ENCODE peak calls at places on chromosomes 3 and 15, in nine cellular contexts. C, Y, A, Z, P, W, U, L and M are unnamed samples.

GRCh38 chr15:25535866-25536265 is 97.0 kb upstream of the UBE3A start:
- DNase-seq in U (no peak), L (no peak), W (no peak), A (no peak), C (no peak), P (no peak), Y (no peak), Z (no peak), M (no peak)

GRCh38 chr3:12155833-12156232 is 2.9 kb downstream of the TIMP4 start:
- DNase-seq in U (peak), L (no peak), P (no peak), A (peak), W (no peak), Z (no peak), Y (no peak), C (no peak), M (no peak)

GRCh38 chr3:64815195-64815627 is 127.4 kb upstream of the ADAMTS9 start:
- DNase-seq in W (no peak), A (peak), U (no peak), P (no peak), L (no peak), C (no peak), Y (no peak), Z (no peak), M (no peak)

GRCh38 chr15:54850101-54850500 is 346.6 kb downstream of the RSL24D1 start:
- DNase-seq in C (no peak), P (no peak), U (no peak), A (no peak), W (no peak), L (no peak), Y (no peak), Z (no peak), M (no peak)

GRCh38 chr3:72907851-72908620 is 20.2 kb downstream of the GXYLT2 start:
- DNase-seq in Y (no peak), A (peak), L (no peak), Z (no peak), P (no peak), C (no peak), U (peak), W (peak), M (no peak)

GRCh38 chr15:73935547-73935946 is 9.3 kb downstream of the LOXL1 start:
- DNase-seq in L (no peak), A (peak), W (peak), C (no peak), Y (peak), Z (no peak), P (no peak), U (no peak), M (no peak)

GRCh38 chr3:65114041-65114440 is 426.2 kb upstream of the ADAMTS9 start:
- DNase-seq in Y (no peak), C (no peak), P (no peak), W (no peak), U (no peak), L (no peak), A (no peak), Z (no peak), M (no peak)

GRCh38 chr3:172231318-172231901 is 192.0 kb downstream of the FNDC3B start:
- DNase-seq in C (no peak), A (no peak), U (no peak), P (no peak), L (no peak), Y (no peak), W (no peak), Z (no peak), M (no peak)

GRCh38 chr3:178385280-178385952 is 150.8 kb upstream of the KCNMB2 start:
- DNase-seq in P (no peak), A (peak), C (no peak), U (peak), W (no peak), Y (peak), Z (peak), L (peak), M (no peak)

GRCh38 chr3:112568642-112569041 is 6.8 kb downstream of the SLC35A5 start:
- DNase-seq in P (no peak), L (no peak), A (peak), C (no peak), Y (no peak), U (no peak), W (no peak), Z (no peak), M (no peak)

GRCh38 chr3:148036331-148036881 is 627.2 kb downstream of the ZIC1 start:
- DNase-seq in U (no peak), Y (no peak), Z (peak), A (no peak), P (no peak), L (no peak), C (no peak), W (no peak), M (no peak)

GRCh38 chr3:181694805-181695660 is 16.7 kb upstream of the SOX2 start:
- DNase-seq in Z (peak), P (no peak), Y (peak), A (no peak), U (no peak), W (peak), C (no peak), L (peak), M (peak)

GRCh38 chr15:33559207-33559890 is 248.6 kb downstream of the RYR3 start:
- DNase-seq in C (no peak), A (no peak), U (no peak), L (peak), Y (no peak), Z (peak), P (no peak), W (no peak), M (no peak)

GRCh38 chr15:82647045-82647834 is at the start of gene CPEB1:
- DNase-seq in Y (peak), L (peak), C (no peak), Z (peak), P (peak), W (peak), U (no peak), A (peak), M (peak)

GRCh38 chr3:183816681-183817080 is 8.7 kb downstream of the MAP6D1 start:
- DNase-seq in Y (no peak), P (no peak), L (no peak), W (no peak), Z (no peak), U (no peak), A (no peak), C (no peak), M (no peak)

GRCh38 chr3:196969001-196969659 is 497 bp upstream of the PIGZ start:
- DNase-seq in Z (no peak), C (no peak), L (peak), P (no peak), W (peak), U (no peak), Y (peak), A (peak), M (no peak)

GRCh38 chr3:55662683-55663082 is 175.6 kb upstream of the WNT5A start:
- DNase-seq in W (no peak), C (no peak), P (no peak), L (no peak), Z (no peak), A (peak), U (no peak), Y (no peak), M (no peak)

GRCh38 chr3:61532739-61533500 is 28.5 kb upstream of the PTPRG start:
- DNase-seq in Y (no peak), Z (peak), W (no peak), P (no peak), L (no peak), U (no peak), C (no peak), A (no peak), M (no peak)

GRCh38 chr3:116000315-116000714 is 377.0 kb downstream of the GAP43 start:
- DNase-seq in P (no peak), A (peak), Y (no peak), L (no peak), U (peak), C (no peak), Z (peak), W (no peak), M (no peak)

GRCh38 chr3:188286087-188286513 is 132.1 kb downstream of the LPP start:
- DNase-seq in C (no peak), P (no peak), W (peak), A (peak), Y (no peak), Z (no peak), U (no peak), L (no peak), M (no peak)

GRCh38 chr3:134922866-134923265 is 127.8 kb downstream of the EPHB1 start:
- DNase-seq in C (no peak), P (no peak), A (no peak), W (no peak), Y (no peak), Z (no peak), U (no peak), L (no peak), M (no peak)

GRCh38 chr15:36361351-36361870 is 218.0 kb upstream of the CDIN1 start:
- DNase-seq in Y (no peak), W (no peak), U (no peak), L (no peak), C (no peak), Z (peak), P (no peak), A (no peak), M (no peak)

GRCh38 chr15:36356978-36357582 is 222.3 kb upstream of the CDIN1 start:
- DNase-seq in U (no peak), P (no peak), Z (no peak), C (no peak), A (no peak), Y (no peak), W (no peak), L (no peak), M (no peak)

GRCh38 chr15:36359286-36359685 is 220.1 kb upstream of the CDIN1 start:
- DNase-seq in Y (no peak), Z (no peak), A (no peak), U (no peak), P (no peak), C (no peak), W (no peak), L (no peak), M (no peak)

GRCh38 chr15:36358094-36358961 is 221.1 kb upstream of the CDIN1 start:
- DNase-seq in W (no peak), Y (no peak), P (no peak), U (no peak), A (peak), Z (no peak), L (no peak), C (no peak), M (no peak)

DNA sequence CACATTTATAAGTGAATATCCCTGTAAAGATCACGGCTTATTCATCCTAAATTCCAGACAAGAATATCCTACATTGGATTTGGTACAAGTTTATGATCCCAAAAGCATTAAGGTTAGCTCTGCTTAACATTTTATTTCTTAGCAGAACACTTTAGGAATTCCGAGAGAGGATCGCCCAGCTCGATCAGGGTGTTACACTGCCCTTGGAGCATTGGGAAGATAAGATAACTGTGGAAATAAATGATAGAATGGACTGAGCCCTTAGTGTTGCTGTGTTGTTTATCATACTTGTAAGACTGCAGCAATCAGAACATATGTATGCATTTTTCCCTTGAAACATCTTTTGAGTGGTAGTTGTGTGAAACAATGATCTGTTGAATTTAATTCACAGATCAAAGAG is 222.9 kb upstream of the CDIN1 start:
- DNase-seq in W (no peak), Y (no peak), U (no peak), A (no peak), P (no peak), Z (peak), C (no peak), L (no peak), M (no peak)
- H3K27ac ChIP-seq in W (no peak), Y (no peak), U (no peak), A (no peak), P (no peak), Z (no peak), C (no peak), L (no peak), M (no peak)

DNA sequence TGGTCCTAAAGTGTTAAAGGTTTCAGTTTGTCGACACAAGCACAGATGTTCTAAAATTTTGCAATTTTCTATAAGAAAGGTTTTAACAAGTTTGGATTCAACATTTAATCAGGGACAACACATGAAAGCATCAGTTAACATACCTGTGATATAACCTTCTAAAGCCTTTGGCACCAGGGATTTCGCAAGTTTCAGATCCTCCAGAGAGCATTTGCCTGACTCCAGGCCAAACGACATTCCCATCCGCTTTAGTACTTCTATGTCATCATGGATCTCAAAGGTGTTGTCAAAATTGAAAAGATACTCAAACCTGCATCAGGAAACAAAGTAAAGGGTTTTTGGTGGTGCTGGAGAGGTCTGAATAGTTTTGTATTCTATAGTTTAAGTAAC is 83.1 kb downstream of the ATP1B3 start:
- DNase-seq in A (peak), L (no peak), Z (peak), U (peak), P (no peak), C (no peak), Y (no peak), W (no peak), M (no peak)
- H3K27ac ChIP-seq in A (peak), L (no peak), Z (no peak), U (no peak), P (no peak), C (no peak), Y (no peak), W (peak), M (no peak)

DNA sequence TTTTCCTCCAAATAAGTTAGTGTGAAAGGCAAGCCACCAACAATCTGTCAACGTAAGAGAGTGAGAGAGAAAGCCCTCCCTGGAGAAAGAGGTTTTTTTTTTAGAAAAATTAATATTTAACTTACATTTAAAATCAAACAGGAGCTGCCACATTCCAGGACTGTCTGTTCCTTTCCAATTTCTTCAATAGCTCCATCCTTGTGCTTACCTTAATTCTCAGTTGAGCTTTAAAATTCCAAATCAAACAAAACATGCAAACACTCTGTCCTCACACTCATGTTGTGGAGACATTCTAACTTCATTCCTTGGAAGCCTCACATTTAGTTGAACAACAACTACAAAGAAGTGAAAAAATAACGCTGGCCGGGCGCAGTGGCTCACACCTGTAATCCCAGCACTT is 5.0 kb upstream of the P3H2 start:
- DNase-seq in W (no peak), Z (no peak), L (no peak), U (no peak), P (no peak), A (no peak), C (no peak), Y (no peak), M (no peak)
- H3K27ac ChIP-seq in W (no peak), Z (no peak), L (no peak), U (no peak), P (no peak), A (no peak), C (no peak), Y (no peak), M (no peak)

GRCh38 chr3:99640214-99640851 is 1.9 kb downstream of the COL8A1 start:
- DNase-seq in W (no peak), L (no peak), A (no peak), C (no peak), Y (no peak), U (no peak), Z (no peak), P (no peak), M (no peak)
- H3K27ac ChIP-seq in W (no peak), L (no peak), A (no peak), C (no peak), Y (no peak), U (no peak), Z (no peak), P (no peak), M (no peak)

GRCh38 chr3:50250514-50250913 is 14.5 kb downstream of the GNAI2 start:
- DNase-seq in W (no peak), L (no peak), Y (no peak), C (no peak), A (no peak), P (no peak), U (no peak), Z (no peak), M (no peak)
- H3K27ac ChIP-seq in W (no peak), L (no peak), Y (no peak), C (no peak), A (peak), P (peak), U (no peak), Z (no peak), M (peak)

GRCh38 chr3:102034639-102035038 is 185.3 kb downstream of the NFKBIZ start:
- DNase-seq in C (no peak), L (no peak), Y (no peak), P (no peak), W (no peak), Z (no peak), U (no peak), A (no peak), M (no peak)
- H3K27ac ChIP-seq in C (no peak), L (no peak), Y (no peak), P (no peak), W (no peak), Z (no peak), U (no peak), A (no peak), M (no peak)

GRCh38 chr15:66879511-66879910 is 177.5 kb downstream of the SMAD6 start:
- DNase-seq in C (no peak), L (no peak), Z (no peak), W (no peak), Y (no peak), P (no peak), A (no peak), U (no peak), M (no peak)
- H3K27ac ChIP-seq in C (no peak), L (no peak), Z (no peak), W (no peak), Y (no peak), P (no peak), A (no peak), U (no peak), M (no peak)

GRCh38 chr15:85700767-85701166 is 94.0 kb downstream of the KLHL25 start:
- DNase-seq in P (no peak), W (no peak), U (no peak), Y (no peak), A (no peak), L (no peak), C (no peak), Z (no peak), M (no peak)

GRCh38 chr15:85704021-85704420 is 90.7 kb downstream of the KLHL25 start:
- DNase-seq in U (no peak), P (no peak), L (no peak), W (no peak), A (no peak), Y (no peak), C (no peak), Z (no peak), M (no peak)

GRCh38 chr15:85704720-85705119 is 90.0 kb downstream of the KLHL25 start:
- DNase-seq in U (no peak), L (no peak), Y (no peak), P (no peak), Z (no peak), W (no peak), C (no peak), A (no peak), M (no peak)

GRCh38 chr15:85706779-85707518 is 87.8 kb downstream of the KLHL25 start:
- DNase-seq in A (no peak), L (no peak), Z (peak), C (peak), Y (no peak), P (peak), W (no peak), U (no peak), M (no peak)

GRCh38 chr15:85702321-85703230 is 92.1 kb downstream of the KLHL25 start:
- DNase-seq in U (no peak), P (peak), A (no peak), W (no peak), Z (no peak), L (no peak), Y (peak), C (no peak), M (no peak)
- H3K27ac ChIP-seq in U (no peak), P (peak), A (no peak), W (peak), Z (no peak), L (no peak), Y (no peak), C (peak), M (no peak)

DNA sequence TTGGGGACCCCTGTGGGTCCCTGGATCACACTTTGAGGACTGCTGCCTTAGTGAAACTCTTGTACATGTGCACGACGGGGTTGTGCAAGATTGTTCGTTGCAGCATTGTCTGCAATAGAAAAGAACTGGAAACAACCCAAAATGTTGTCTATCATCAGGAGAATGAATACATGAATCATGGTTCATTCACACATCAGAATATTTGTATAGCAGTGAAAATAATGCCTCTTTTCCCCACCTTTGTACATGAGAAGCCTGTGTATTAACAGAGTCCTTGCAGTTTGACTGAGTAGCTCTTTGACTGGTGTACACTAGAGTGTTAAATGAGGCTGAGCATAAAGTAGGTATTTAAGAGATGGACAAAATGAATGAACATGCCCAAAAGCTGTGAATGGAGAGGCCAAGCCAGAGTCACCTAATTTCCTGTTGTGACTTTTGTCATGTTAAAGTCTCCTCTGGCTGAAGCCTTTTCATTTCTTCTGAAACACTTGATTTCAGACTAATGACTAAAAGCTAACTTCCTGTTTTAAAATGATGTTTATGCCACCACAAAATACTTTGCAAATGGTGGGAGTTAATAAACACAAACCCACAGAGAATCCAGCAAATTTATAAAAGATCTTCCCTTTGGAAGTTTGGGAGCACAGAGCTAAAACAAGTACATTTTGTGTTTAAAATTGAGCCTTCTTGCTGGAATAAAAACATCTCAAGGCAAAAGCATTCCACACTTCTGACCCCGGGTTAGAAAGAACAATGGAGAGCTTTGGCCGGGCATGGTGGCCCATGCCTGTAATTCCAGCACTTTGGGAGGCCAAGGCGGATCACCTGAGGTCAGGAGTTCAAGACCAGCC is 20.6 kb upstream of the USP3 start:
- DNase-seq in L (no peak), W (no peak), P (no peak), Y (no peak), C (no peak), U (no peak), A (no peak), Z (no peak), M (no peak)
- H3K27ac ChIP-seq in L (peak), W (no peak), P (no peak), Y (no peak), C (peak), U (peak), A (no peak), Z (no peak), M (no peak)

DNA sequence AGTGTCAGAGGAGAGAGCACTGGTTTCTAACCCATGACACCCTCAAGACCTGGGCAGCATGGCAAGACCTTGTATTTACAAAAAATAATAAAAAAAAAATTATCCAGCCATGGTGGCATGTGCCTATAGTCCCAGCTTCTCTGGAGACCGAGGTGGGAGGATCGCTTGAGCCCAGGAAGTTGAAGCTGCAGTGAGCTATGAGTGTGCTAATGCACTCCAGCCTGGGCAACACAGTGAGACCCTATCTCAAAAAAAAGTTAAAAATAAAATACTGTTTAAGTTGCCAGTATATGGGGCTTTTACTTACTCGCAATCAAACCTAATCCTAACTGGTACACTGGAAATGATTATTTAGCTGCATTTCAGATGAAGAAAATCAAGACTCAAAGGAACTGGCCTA is 20.2 kb downstream of the ILDR1 start:
- DNase-seq in L (no peak), A (no peak), C (no peak), Z (no peak), Y (no peak), W (no peak), U (no peak), P (no peak), M (no peak)
- H3K27ac ChIP-seq in L (no peak), A (no peak), C (no peak), Z (no peak), Y (no peak), W (no peak), U (no peak), P (no peak), M (no peak)